ENCODE peak calls at places on chromosomes 16 and 17, in eight cellular contexts. D is stromal cell of bone marrow; T is stimulated activated CD4-positive, alpha-beta T cell treated with anti-CD3 and anti-CD28 coated beads, Interleukin-2, amount 100 ng/mL, for 48 hours; A is NCI-H774; S is HTR-8/SVneo; I is ACHN; Y is sigmoid colon; W is activated T-helper 2 cell treated with anti-CD3 and anti-CD28 coated beads, Interferon-gamma antibody, Interleukin-2, Interleukin-4, amounts not matched to agents 10 μg/mL and 5 μg/mL and 100 μg/mL, durations not matched to agents 14 hours and 24 hours and 36 hours. V is an unnamed sample.

GRCh38 chr16:77335652-77336234 is 99.1 kb downstream of the ADAMTS18 start:
- DNase-seq in A (no peak), T (no peak), W (no peak), S (no peak), Y (no peak), D (no peak), I (no peak), V (no peak)

GRCh38 chr16:14324581-14324980 is 253.5 kb downstream of the MRTFB start:
- DNase-seq in W (no peak), D (no peak), I (peak), Y (no peak), A (no peak), S (no peak), T (no peak), V (no peak)

GRCh38 chr16:51621610-51622009 is 470.5 kb upstream of the SALL1 start:
- DNase-seq in I (no peak), W (no peak), S (no peak), D (no peak), Y (no peak), A (no peak), T (no peak), V (no peak)

GRCh38 chr17:34527121-34527907 is 52.1 kb upstream of the TMEM132E start:
- DNase-seq in W (no peak), Y (no peak), I (no peak), T (no peak), S (no peak), D (no peak), A (no peak), V (no peak)

GRCh38 chr17:46962374-46962790 is 16.7 kb downstream of the RPRML start:
- DNase-seq in T (no peak), S (no peak), I (no peak), A (no peak), Y (no peak), W (no peak), D (no peak), V (no peak)

GRCh38 chr17:6546069-6546718 is 10.2 kb downstream of the PITPNM3 start:
- DNase-seq in A (no peak), D (peak), I (peak), T (no peak), S (no peak), Y (no peak), W (no peak), V (peak)

GRCh38 chr17:29138184-29138955 is 41.8 kb downstream of the MYO18A start:
- DNase-seq in A (no peak), W (peak), D (no peak), T (peak), S (no peak), Y (no peak), I (peak), V (peak)

GRCh38 chr17:6496116-6496481 is 51.8 kb downstream of the PIMREG start:
- DNase-seq in D (no peak), S (no peak), W (no peak), Y (peak), T (no peak), A (no peak), I (no peak), V (no peak)

GRCh38 chr17:2402517-2402916 is 1.7 kb upstream of the MNT start:
- DNase-seq in Y (peak), D (no peak), I (no peak), S (no peak), T (no peak), W (no peak), A (no peak), V (no peak)

GRCh38 chr16:89232107-89232506 is 14.6 kb downstream of the ZNF778 start:
- DNase-seq in S (no peak), D (no peak), I (no peak), A (no peak), Y (no peak), T (no peak), W (no peak), V (no peak)

V was measured in kidney epithelial cell.